ENCODE peak calls at places on chromosomes 2 and 18, in six cellular contexts. Z is neural progenitor cell, B is PC-3, F is SK-N-SH, W is GM23248, O is HCT116. Y is an unnamed sample.

GRCh38 chr18:27825735-27826477 is 351.0 kb downstream of the CDH2 start:
- DNase-seq in Z (peak; percentile 69), B (peak; percentile 73), F (no peak), W (no peak), O (no peak), Y (no peak)

GRCh38 chr2:65175894-65176527 is 46.1 kb upstream of the RAB1A start:
- DNase-seq in Z (no peak), B (no peak), F (no peak), W (no peak), O (no peak), Y (no peak)

GRCh38 chr2:217994776-217995274 is 8.0 kb downstream of the TNS1 start:
- DNase-seq in Z (no peak), B (peak; percentile 38), F (no peak), W (peak; percentile 94), O (no peak), Y (no peak)

GRCh38 chr2:5368263-5368662 is 323.9 kb upstream of the SOX11 start:
- DNase-seq in Z (peak; percentile 20), B (no peak), F (no peak), W (no peak), O (no peak), Y (no peak)

GRCh38 chr2:17756629-17757028 is 2.7 kb downstream of the GEN1 start:
- DNase-seq in Z (no peak), B (no peak), F (no peak), W (peak; percentile 50), O (no peak), Y (no peak)

GRCh38 chr2:161991991-161992390 is 82.0 kb downstream of the DPP4 start:
- DNase-seq in Z (no peak), B (peak; percentile 50), F (no peak), W (no peak), O (no peak), Y (no peak)

GRCh38 chr18:77222464-77222863 is 27.2 kb upstream of the GALR1 start:
- DNase-seq in Z (no peak), B (no peak), F (no peak), W (no peak), O (no peak), Y (no peak)

GRCh38 chr2:172655091-172655837 is 80.4 kb upstream of the RAPGEF4 start:
- DNase-seq in Z (no peak), B (peak; percentile 94), F (no peak), W (peak; percentile 88), O (no peak), Y (no peak)

GRCh38 chr2:43024515-43024962 is 201.9 kb downstream of the ZFP36L2 start:
- DNase-seq in Z (peak; percentile 81), B (peak; percentile 69), F (peak; percentile 96), W (peak; percentile 47), O (peak; percentile 12), Y (peak; percentile 9)

GRCh38 chr2:197239434-197239833 is 71.1 kb downstream of the ANKRD44 start:
- DNase-seq in Z (no peak), B (no peak), F (no peak), W (no peak), O (no peak), Y (peak; percentile 70)

GRCh38 chr18:23575309-23575651 is 11.0 kb downstream of the NPC1 start:
- DNase-seq in Z (no peak), B (no peak), F (no peak), W (no peak), O (no peak), Y (no peak)

GRCh38 chr2:105426626-105427292 is 27.9 kb upstream of the FHL2 start:
- DNase-seq in Z (no peak), B (no peak), F (no peak), W (no peak), O (no peak), Y (no peak)

GRCh38 chr18:80246656-80247402 is 485 bp downstream of the PARD6G start:
- DNase-seq in Z (peak; percentile 72), B (peak; percentile 6), F (peak; percentile 79), W (peak; percentile 49), O (no peak), Y (no peak)

GRCh38 chr2:99572380-99572779 is 82.6 kb upstream of the REV1 start:
- DNase-seq in Z (peak; percentile 71), B (peak; percentile 18), F (no peak), W (peak; percentile 22), O (no peak), Y (no peak)

GRCh38 chr2:100747551-100747950 is 72.4 kb upstream of the NPAS2 start:
- DNase-seq in Z (no peak), B (peak; percentile 18), F (no peak), W (peak; percentile 66), O (no peak), Y (no peak)

GRCh38 chr2:69278366-69278765 is 108.7 kb downstream of the GFPT1 start:
- DNase-seq in Z (no peak), B (no peak), F (no peak), W (no peak), O (no peak), Y (no peak)

GRCh38 chr2:200321780-200322534 is 15.5 kb downstream of the SPATS2L start:
- DNase-seq in Z (no peak), B (no peak), F (no peak), W (no peak), O (no peak), Y (no peak)

GRCh38 chr18:51066273-51066672 is 36.3 kb downstream of the SMAD4 start:
- DNase-seq in Z (no peak), B (no peak), F (no peak), W (peak; percentile 58), O (no peak), Y (no peak)

GRCh38 chr2:160464996-160465395 is 28.6 kb downstream of the RBMS1 start:
- DNase-seq in Z (no peak), B (no peak), F (no peak), W (peak; percentile 60), O (no peak), Y (no peak)

DNA sequence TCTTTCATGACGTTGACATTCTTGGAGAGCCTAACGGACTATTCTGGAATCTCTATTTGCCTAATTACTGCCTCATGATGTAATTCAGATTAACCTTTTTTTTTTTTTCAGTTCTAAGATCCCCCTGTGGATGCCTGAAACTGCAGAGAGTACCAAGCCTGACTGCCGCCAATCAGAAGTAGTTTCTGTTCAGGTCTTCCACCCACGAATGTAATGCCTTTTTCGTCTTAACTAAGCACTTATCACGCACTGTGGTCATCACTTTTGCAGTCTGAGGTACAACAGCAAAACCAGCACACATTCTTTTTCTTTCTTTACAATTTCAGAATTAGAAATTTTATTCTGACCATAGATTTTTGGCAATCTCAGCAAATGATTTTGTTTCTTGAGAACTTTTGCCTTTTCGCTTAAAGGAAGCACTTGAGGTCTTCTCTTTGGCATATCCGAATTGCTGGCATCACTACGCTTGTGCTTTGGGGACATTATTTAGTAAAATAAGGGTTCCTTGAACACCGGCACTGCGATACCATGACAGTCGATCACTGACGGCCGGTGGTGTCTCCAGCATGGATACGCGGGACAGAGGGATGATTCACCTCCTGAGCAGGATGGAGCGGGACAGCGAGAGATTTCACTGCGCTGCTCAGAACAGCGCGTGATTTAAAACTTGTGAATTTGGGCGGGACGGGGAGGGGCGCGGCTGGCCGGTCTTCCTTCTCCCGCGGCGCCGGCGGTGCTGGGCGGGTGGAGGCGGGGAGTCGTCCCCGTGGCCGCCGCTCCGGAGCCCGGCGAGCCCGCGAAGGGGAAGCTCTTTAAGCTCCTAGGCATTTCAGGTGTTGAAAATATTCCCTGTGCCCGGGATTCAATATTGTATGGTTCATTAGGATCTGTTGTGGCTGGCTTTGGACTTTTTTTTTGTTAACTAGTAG is 32.0 kb upstream of the GPR55 start:
- DNase-seq in Z (peak; percentile 73), B (peak; percentile 69), F (peak; percentile 84), W (peak; percentile 78), O (peak; percentile 42), Y (peak; percentile 82)
- H3K9ac ChIP-seq in Z (no peak overlapping the region), B (peak overlapping the region; percentile 46), F (peak overlapping the region; percentile 54), W (peak overlapping the region; percentile 30), O (peak overlapping the region; percentile 58), Y (peak overlapping the region; percentile 71)

GRCh38 chr2:11899896-11900295 is 153.5 kb downstream of the LPIN1 start:
- DNase-seq in Z (no peak), B (no peak), F (no peak), W (no peak), O (no peak), Y (no peak)

GRCh38 chr2:11898576-11898975 is 152.1 kb downstream of the LPIN1 start:
- DNase-seq in Z (no peak), B (no peak), F (no peak), W (no peak), O (no peak), Y (no peak)

GRCh38 chr2:11899264-11899818 is 152.9 kb downstream of the LPIN1 start:
- DNase-seq in Z (no peak), B (peak; percentile 58), F (no peak), W (peak; percentile 80), O (no peak), Y (no peak)

GRCh38 chr2:11892041-11892440 is 145.6 kb downstream of the LPIN1 start:
- DNase-seq in Z (no peak), B (no peak), F (no peak), W (no peak), O (no peak), Y (no peak)

DNA sequence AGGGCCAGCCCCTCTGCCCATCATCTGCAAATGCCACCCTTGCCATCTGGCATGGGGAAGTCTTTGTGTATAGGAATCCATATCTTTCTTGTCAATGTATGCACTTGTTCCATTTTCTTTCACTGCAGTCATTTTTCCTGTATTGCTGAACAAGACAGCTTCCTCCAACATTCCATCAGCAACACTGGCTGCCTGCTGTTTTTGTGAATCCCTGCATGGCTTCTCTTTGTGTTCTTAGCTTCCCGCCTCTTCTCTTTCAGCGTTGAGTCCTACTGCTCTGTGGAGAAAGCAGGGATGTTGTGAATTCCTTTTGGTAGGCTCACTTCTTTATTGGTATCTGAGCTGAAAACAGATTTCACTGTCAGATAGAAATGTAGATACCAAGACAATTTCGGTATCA is 150.0 kb downstream of the LPIN1 start:
- DNase-seq in Z (peak; percentile 74), B (no peak), F (no peak), W (no peak), O (no peak), Y (no peak)
- TF ChIP-seq EZH2phosphoT487 in Z (no peak), B (no peak), F (no peak), W (no peak), O (no peak), Y (no peak)

DNA sequence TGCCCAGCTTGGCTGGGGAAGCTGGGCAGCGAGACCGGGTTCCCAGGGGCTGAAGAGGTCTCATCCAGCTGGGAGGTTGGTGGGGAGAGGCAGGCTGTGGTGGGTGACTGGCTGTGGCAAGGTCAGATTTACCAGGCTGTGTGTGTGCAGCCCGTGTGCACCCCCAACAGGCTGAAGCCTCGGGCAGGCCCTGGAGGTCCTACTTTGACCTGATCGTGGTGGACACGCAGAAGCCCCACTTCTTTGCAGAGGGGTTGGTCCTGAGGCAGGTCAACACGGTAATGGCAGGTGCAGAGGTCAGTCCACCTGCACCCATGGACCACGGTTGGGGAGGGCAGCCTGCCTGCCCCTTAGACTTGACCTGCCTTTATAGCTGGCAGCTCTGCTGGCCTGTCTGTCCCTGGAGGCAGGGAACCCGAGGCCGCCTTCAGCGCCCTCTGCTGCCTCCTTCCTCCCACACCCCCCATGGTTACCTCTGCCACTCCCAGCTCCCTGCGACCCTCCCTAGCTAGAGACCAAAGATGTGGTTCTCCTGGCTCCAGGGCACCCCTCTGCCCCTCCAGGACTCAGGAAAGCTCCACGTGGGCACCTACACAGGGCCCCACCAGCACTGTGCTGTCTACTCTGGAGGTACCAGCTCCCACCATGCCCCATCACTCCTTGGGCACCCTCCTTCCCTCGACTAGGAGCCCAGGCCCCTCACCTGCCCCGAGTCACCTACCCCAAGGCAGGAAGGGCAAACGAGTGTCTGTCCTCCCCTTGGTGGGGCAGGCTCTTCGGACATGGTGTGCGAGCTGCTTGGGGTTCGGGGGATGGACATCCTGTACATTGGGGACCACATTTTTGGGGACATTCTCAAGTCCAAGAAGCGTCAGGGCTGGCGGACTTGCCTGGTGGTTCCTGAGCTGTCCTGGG is 4.0 kb downstream of the NT5DC4 start:
- DNase-seq in Z (peak; percentile 47), B (peak; percentile 35), F (no peak), W (peak; percentile 34), O (no peak), Y (no peak)
- H3K9ac ChIP-seq in Z (no peak overlapping the region), B (peak overlapping the region; percentile 50), F (no peak overlapping the region), W (no peak overlapping the region), O (peak overlapping the region; percentile 16), Y (no peak overlapping the region)

GRCh38 chr2:38465789-38466127 is 88.7 kb upstream of the ATL2 start:
- DNase-seq in Z (peak; percentile 50), B (peak; percentile 63), F (peak; percentile 44), W (peak; percentile 49), O (peak; percentile 54), Y (no peak)
- TF ChIP-seq EZH2phosphoT487 in Z (no peak), B (no peak), F (no peak), W (no peak), O (no peak), Y (no peak)

Y was measured in MM.1S.